ENCODE peak calls at places on chromosomes 5 and 9, in five cellular contexts. One of them, this sample, is unnamed.

GRCh38 chr9:88722753-88723152 is 187.8 kb downstream of the NXNL2 start:
- DNase-seq in HFFc6: peak
- DNase-seq in AG10803: no peak
- DNase-seq in activated CD4-positive, CD25-positive, alpha-beta regulatory T cell: no peak
- DNase-seq in stimulated activated CD4-positive, alpha-beta T cell treated with anti-CD3 and anti-CD28 coated beads, Interleukin-12 subunit alpha, Interleukin-12 subunit beta, amount 100 ng/mL, for 4 hours: no peak
- DNase-seq in this sample: no peak

GRCh38 chr5:87872986-87873385 is 395.7 kb downstream of the TMEM161B start:
- DNase-seq in HFFc6: no peak
- DNase-seq in AG10803: no peak
- DNase-seq in activated CD4-positive, CD25-positive, alpha-beta regulatory T cell: no peak
- DNase-seq in stimulated activated CD4-positive, alpha-beta T cell treated with anti-CD3 and anti-CD28 coated beads, Interleukin-12 subunit alpha, Interleukin-12 subunit beta, amount 100 ng/mL, for 4 hours: no peak
- DNase-seq in this sample: no peak

GRCh38 chr5:72622152-72622760 is 115.0 kb upstream of the ZNF366 start:
- DNase-seq in HFFc6: no peak
- DNase-seq in AG10803: peak
- DNase-seq in activated CD4-positive, CD25-positive, alpha-beta regulatory T cell: no peak
- DNase-seq in stimulated activated CD4-positive, alpha-beta T cell treated with anti-CD3 and anti-CD28 coated beads, Interleukin-12 subunit alpha, Interleukin-12 subunit beta, amount 100 ng/mL, for 4 hours: no peak
- DNase-seq in this sample: no peak

GRCh38 chr9:117034862-117035261 is 347.8 kb downstream of the TRIM32 start:
- DNase-seq in HFFc6: no peak
- DNase-seq in AG10803: no peak
- DNase-seq in activated CD4-positive, CD25-positive, alpha-beta regulatory T cell: no peak
- DNase-seq in stimulated activated CD4-positive, alpha-beta T cell treated with anti-CD3 and anti-CD28 coated beads, Interleukin-12 subunit alpha, Interleukin-12 subunit beta, amount 100 ng/mL, for 4 hours: no peak
- DNase-seq in this sample: peak

GRCh38 chr9:10396641-10397040 is 216.2 kb downstream of the PTPRD start:
- DNase-seq in HFFc6: no peak
- DNase-seq in AG10803: no peak
- DNase-seq in activated CD4-positive, CD25-positive, alpha-beta regulatory T cell: no peak
- DNase-seq in stimulated activated CD4-positive, alpha-beta T cell treated with anti-CD3 and anti-CD28 coated beads, Interleukin-12 subunit alpha, Interleukin-12 subunit beta, amount 100 ng/mL, for 4 hours: no peak
- DNase-seq in this sample: no peak

GRCh38 chr9:136488247-136489214 is 5.7 kb upstream of the SEC16A start:
- DNase-seq in HFFc6: no peak
- DNase-seq in AG10803: no peak
- DNase-seq in activated CD4-positive, CD25-positive, alpha-beta regulatory T cell: peak
- DNase-seq in stimulated activated CD4-positive, alpha-beta T cell treated with anti-CD3 and anti-CD28 coated beads, Interleukin-12 subunit alpha, Interleukin-12 subunit beta, amount 100 ng/mL, for 4 hours: peak
- DNase-seq in this sample: peak

GRCh38 chr9:111533099-111533785 is 8.3 kb downstream of the ZNF483 start:
- DNase-seq in HFFc6: peak
- DNase-seq in AG10803: peak
- DNase-seq in activated CD4-positive, CD25-positive, alpha-beta regulatory T cell: no peak
- DNase-seq in stimulated activated CD4-positive, alpha-beta T cell treated with anti-CD3 and anti-CD28 coated beads, Interleukin-12 subunit alpha, Interleukin-12 subunit beta, amount 100 ng/mL, for 4 hours: no peak
- DNase-seq in this sample: no peak

GRCh38 chr5:171984748-171985419 is 21.6 kb downstream of the FBXW11 start:
- DNase-seq in HFFc6: peak
- DNase-seq in AG10803: peak
- DNase-seq in activated CD4-positive, CD25-positive, alpha-beta regulatory T cell: no peak
- DNase-seq in stimulated activated CD4-positive, alpha-beta T cell treated with anti-CD3 and anti-CD28 coated beads, Interleukin-12 subunit alpha, Interleukin-12 subunit beta, amount 100 ng/mL, for 4 hours: no peak
- DNase-seq in this sample: peak

GRCh38 chr9:87198716-87199115 is 251.4 kb upstream of the GAS1 start:
- DNase-seq in HFFc6: peak
- DNase-seq in AG10803: peak
- DNase-seq in activated CD4-positive, CD25-positive, alpha-beta regulatory T cell: no peak
- DNase-seq in stimulated activated CD4-positive, alpha-beta T cell treated with anti-CD3 and anti-CD28 coated beads, Interleukin-12 subunit alpha, Interleukin-12 subunit beta, amount 100 ng/mL, for 4 hours: no peak
- DNase-seq in this sample: no peak

GRCh38 chr9:17021379-17021970 is 113.4 kb upstream of the CNTLN start:
- DNase-seq in HFFc6: no peak
- DNase-seq in AG10803: peak
- DNase-seq in activated CD4-positive, CD25-positive, alpha-beta regulatory T cell: no peak
- DNase-seq in stimulated activated CD4-positive, alpha-beta T cell treated with anti-CD3 and anti-CD28 coated beads, Interleukin-12 subunit alpha, Interleukin-12 subunit beta, amount 100 ng/mL, for 4 hours: no peak
- DNase-seq in this sample: no peak

GRCh38 chr9:2798423-2798822 is 45.5 kb downstream of the PUM3 start:
- DNase-seq in HFFc6: no peak
- DNase-seq in AG10803: peak
- DNase-seq in activated CD4-positive, CD25-positive, alpha-beta regulatory T cell: no peak
- DNase-seq in stimulated activated CD4-positive, alpha-beta T cell treated with anti-CD3 and anti-CD28 coated beads, Interleukin-12 subunit alpha, Interleukin-12 subunit beta, amount 100 ng/mL, for 4 hours: no peak
- DNase-seq in this sample: no peak

GRCh38 chr9:121820286-121821005 is 169.0 kb downstream of the DAB2IP start:
- DNase-seq in HFFc6: no peak
- DNase-seq in AG10803: no peak
- DNase-seq in activated CD4-positive, CD25-positive, alpha-beta regulatory T cell: no peak
- DNase-seq in stimulated activated CD4-positive, alpha-beta T cell treated with anti-CD3 and anti-CD28 coated beads, Interleukin-12 subunit alpha, Interleukin-12 subunit beta, amount 100 ng/mL, for 4 hours: no peak
- DNase-seq in this sample: no peak

GRCh38 chr5:138784590-138784989 is 31.4 kb downstream of the CTNNA1 start:
- DNase-seq in HFFc6: no peak
- DNase-seq in AG10803: peak
- DNase-seq in activated CD4-positive, CD25-positive, alpha-beta regulatory T cell: no peak
- DNase-seq in stimulated activated CD4-positive, alpha-beta T cell treated with anti-CD3 and anti-CD28 coated beads, Interleukin-12 subunit alpha, Interleukin-12 subunit beta, amount 100 ng/mL, for 4 hours: no peak
- DNase-seq in this sample: peak

GRCh38 chr9:105401651-105402050 is 46.2 kb upstream of the FSD1L start:
- DNase-seq in HFFc6: peak
- DNase-seq in AG10803: peak
- DNase-seq in activated CD4-positive, CD25-positive, alpha-beta regulatory T cell: no peak
- DNase-seq in stimulated activated CD4-positive, alpha-beta T cell treated with anti-CD3 and anti-CD28 coated beads, Interleukin-12 subunit alpha, Interleukin-12 subunit beta, amount 100 ng/mL, for 4 hours: no peak
- DNase-seq in this sample: no peak

GRCh38 chr9:129278391-129279237 is 100.6 kb upstream of the IER5L start:
- DNase-seq in HFFc6: no peak
- DNase-seq in AG10803: no peak
- DNase-seq in activated CD4-positive, CD25-positive, alpha-beta regulatory T cell: no peak
- DNase-seq in stimulated activated CD4-positive, alpha-beta T cell treated with anti-CD3 and anti-CD28 coated beads, Interleukin-12 subunit alpha, Interleukin-12 subunit beta, amount 100 ng/mL, for 4 hours: no peak
- DNase-seq in this sample: no peak

GRCh38 chr9:91056917-91057316 is 255.3 kb downstream of the SYK start:
- DNase-seq in HFFc6: peak
- DNase-seq in AG10803: peak
- DNase-seq in activated CD4-positive, CD25-positive, alpha-beta regulatory T cell: no peak
- DNase-seq in stimulated activated CD4-positive, alpha-beta T cell treated with anti-CD3 and anti-CD28 coated beads, Interleukin-12 subunit alpha, Interleukin-12 subunit beta, amount 100 ng/mL, for 4 hours: no peak
- DNase-seq in this sample: no peak

GRCh38 chr5:171604195-171604594 is 181.4 kb upstream of the SMIM23 start:
- DNase-seq in HFFc6: no peak
- DNase-seq in AG10803: no peak
- DNase-seq in activated CD4-positive, CD25-positive, alpha-beta regulatory T cell: no peak
- DNase-seq in stimulated activated CD4-positive, alpha-beta T cell treated with anti-CD3 and anti-CD28 coated beads, Interleukin-12 subunit alpha, Interleukin-12 subunit beta, amount 100 ng/mL, for 4 hours: no peak
- DNase-seq in this sample: no peak

GRCh38 chr9:84793251-84793650 is 123.7 kb downstream of the NTRK2 start:
- DNase-seq in HFFc6: no peak
- DNase-seq in AG10803: no peak
- DNase-seq in activated CD4-positive, CD25-positive, alpha-beta regulatory T cell: no peak
- DNase-seq in stimulated activated CD4-positive, alpha-beta T cell treated with anti-CD3 and anti-CD28 coated beads, Interleukin-12 subunit alpha, Interleukin-12 subunit beta, amount 100 ng/mL, for 4 hours: no peak
- DNase-seq in this sample: no peak

GRCh38 chr9:16128003-16128402 is 575.2 kb downstream of the CCDC171 start:
- DNase-seq in HFFc6: no peak
- DNase-seq in AG10803: no peak
- DNase-seq in activated CD4-positive, CD25-positive, alpha-beta regulatory T cell: no peak
- DNase-seq in stimulated activated CD4-positive, alpha-beta T cell treated with anti-CD3 and anti-CD28 coated beads, Interleukin-12 subunit alpha, Interleukin-12 subunit beta, amount 100 ng/mL, for 4 hours: no peak
- DNase-seq in this sample: no peak

GRCh38 chr5:55523293-55523692 is 11.5 kb downstream of the PLPP1 start:
- DNase-seq in HFFc6: no peak
- DNase-seq in AG10803: no peak
- DNase-seq in activated CD4-positive, CD25-positive, alpha-beta regulatory T cell: no peak
- DNase-seq in stimulated activated CD4-positive, alpha-beta T cell treated with anti-CD3 and anti-CD28 coated beads, Interleukin-12 subunit alpha, Interleukin-12 subunit beta, amount 100 ng/mL, for 4 hours: no peak
- DNase-seq in this sample: no peak

GRCh38 chr5:135131801-135132675 is 98.0 kb upstream of the PITX1 start:
- DNase-seq in HFFc6: no peak
- DNase-seq in AG10803: peak
- DNase-seq in activated CD4-positive, CD25-positive, alpha-beta regulatory T cell: no peak
- DNase-seq in stimulated activated CD4-positive, alpha-beta T cell treated with anti-CD3 and anti-CD28 coated beads, Interleukin-12 subunit alpha, Interleukin-12 subunit beta, amount 100 ng/mL, for 4 hours: no peak
- DNase-seq in this sample: peak

GRCh38 chr9:69223605-69224004 is 49.5 kb downstream of the TJP2 start:
- DNase-seq in HFFc6: peak
- DNase-seq in AG10803: peak
- DNase-seq in activated CD4-positive, CD25-positive, alpha-beta regulatory T cell: no peak
- DNase-seq in stimulated activated CD4-positive, alpha-beta T cell treated with anti-CD3 and anti-CD28 coated beads, Interleukin-12 subunit alpha, Interleukin-12 subunit beta, amount 100 ng/mL, for 4 hours: no peak
- DNase-seq in this sample: peak

GRCh38 chr9:68548241-68548640 is 7.6 kb upstream of the TMEM252 start:
- DNase-seq in HFFc6: no peak
- DNase-seq in AG10803: no peak
- DNase-seq in activated CD4-positive, CD25-positive, alpha-beta regulatory T cell: no peak
- DNase-seq in stimulated activated CD4-positive, alpha-beta T cell treated with anti-CD3 and anti-CD28 coated beads, Interleukin-12 subunit alpha, Interleukin-12 subunit beta, amount 100 ng/mL, for 4 hours: no peak
- DNase-seq in this sample: no peak